ENCODE peak calls at places on chromosomes 2 and 18, in five cellular contexts. R, T, S, L and B are unnamed samples.

GRCh38 chr2:221410487-221410886 is 161.6 kb downstream of the EPHA4 start:
- DNase-seq in R (no peak), T (no peak), S (no peak), L (no peak), B (no peak)

GRCh38 chr2:22855761-22856184 is 529.2 kb upstream of the KLHL29 start:
- DNase-seq in R (no peak), T (no peak), S (no peak), L (no peak), B (no peak)

GRCh38 chr2:75450068-75450467 is 110.7 kb downstream of the EVA1A start:
- DNase-seq in R (no peak), T (no peak), S (no peak), L (no peak), B (no peak)

GRCh38 chr18:74284501-74285004 is 7.2 kb downstream of the CYB5A start:
- DNase-seq in R (no peak), T (no peak), S (no peak), L (no peak), B (no peak)

GRCh38 chr2:136216073-136216472 is 98.1 kb upstream of the CXCR4 start:
- DNase-seq in R (no peak), T (no peak), S (no peak), L (no peak), B (no peak)

GRCh38 chr2:127407661-127408003 is 10.6 kb upstream of the PROC start:
- DNase-seq in R (no peak), T (peak), S (no peak), L (no peak), B (no peak)

GRCh38 chr2:17719562-17720371 is 33.8 kb downstream of the SMC6 start:
- DNase-seq in R (no peak), T (peak), S (no peak), L (no peak), B (no peak)

GRCh38 chr2:64613276-64613675 is 40.4 kb downstream of the SERTAD2 start:
- DNase-seq in R (no peak), T (no peak), S (no peak), L (no peak), B (peak)

GRCh38 chr2:54581326-54582039 is 125.4 kb downstream of the SPTBN1 start:
- DNase-seq in R (no peak), T (peak), S (no peak), L (no peak), B (no peak)

GRCh38 chr18:63788447-63789096 is 13.4 kb downstream of the SERPINB7 start:
- DNase-seq in R (no peak), T (no peak), S (no peak), L (no peak), B (no peak)

GRCh38 chr2:109212836-109213563 is 84.0 kb downstream of the SH3RF3 start:
- DNase-seq in R (no peak), T (no peak), S (no peak), L (no peak), B (no peak)

GRCh38 chr18:39627936-39628335 is 2062.3 kb upstream of the CELF4 start:
- DNase-seq in R (no peak), T (no peak), S (no peak), L (no peak), B (no peak)

GRCh38 chr2:136207030-136207623 is 89.2 kb upstream of the CXCR4 start:
- DNase-seq in R (peak), T (peak), S (no peak), L (no peak), B (no peak)

GRCh38 chr2:11865378-11865777 is 118.9 kb downstream of the LPIN1 start:
- DNase-seq in R (no peak), T (no peak), S (no peak), L (no peak), B (peak)

GRCh38 chr2:127649100-127649611 is 3.2 kb downstream of the GPR17 start:
- DNase-seq in R (peak), T (no peak), S (no peak), L (no peak), B (no peak)

GRCh38 chr2:26770986-26771586 is 7.0 kb downstream of the SLC35F6 start:
- DNase-seq in R (peak), T (peak), S (peak), L (peak), B (no peak)

GRCh38 chr2:95303191-95303914 is 6.2 kb downstream of the KCNIP3 start:
- DNase-seq in R (no peak), T (no peak), S (no peak), L (no peak), B (no peak)

GRCh38 chr18:23814977-23815614 is 125.8 kb downstream of the LAMA3 start:
- DNase-seq in R (peak), T (no peak), S (no peak), L (peak), B (no peak)

GRCh38 chr2:43018179-43019024 is 208.0 kb downstream of the ZFP36L2 start:
- DNase-seq in R (peak), T (no peak), S (peak), L (peak), B (peak)

DNA sequence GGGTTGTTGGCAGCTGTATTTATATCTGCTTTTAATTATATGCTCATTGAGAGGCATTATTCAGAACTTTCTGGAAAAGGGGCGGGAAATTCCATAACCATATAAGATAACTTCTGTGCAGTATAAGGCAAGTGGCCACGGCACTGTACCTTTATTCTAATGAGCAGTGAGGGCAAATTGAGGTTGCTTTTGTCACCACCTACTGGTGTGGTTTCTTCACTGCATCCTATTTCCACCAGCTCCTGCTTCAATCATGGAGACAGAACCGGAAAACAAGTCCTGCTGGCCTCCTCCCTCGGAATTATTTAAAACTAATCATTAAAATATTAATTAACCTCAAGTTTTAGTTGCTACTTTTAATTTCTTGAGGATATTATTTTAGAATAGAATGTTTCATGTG is 759.4 kb downstream of the CBLN2 start:
- DNase-seq in R (no peak), T (peak), S (no peak), L (no peak), B (no peak)
- TF ChIP-seq CTCF in R (no peak), T (peak), S (no peak), L (peak), B (no peak)

GRCh38 chr2:9753665-9754531 is 89.4 kb upstream of the TAF1B start:
- DNase-seq in R (no peak), T (no peak), S (peak), L (no peak), B (no peak)

GRCh38 chr2:9754532-9754887 is 88.8 kb upstream of the TAF1B start:
- DNase-seq in R (peak), T (no peak), S (no peak), L (no peak), B (no peak)

GRCh38 chr2:9751831-9752230 is 91.4 kb upstream of the TAF1B start:
- DNase-seq in R (no peak), T (no peak), S (no peak), L (no peak), B (no peak)

GRCh38 chr2:9752441-9753275 is 90.6 kb upstream of the TAF1B start:
- DNase-seq in R (no peak), T (no peak), S (no peak), L (no peak), B (no peak)

GRCh38 chr2:9753276-9753600 is 90.0 kb upstream of the TAF1B start:
- DNase-seq in R (peak), T (peak), S (no peak), L (peak), B (no peak)
- H3K4me3 ChIP-seq in R (no peak), T (no peak), S (peak), L (no peak), B (peak)

DNA sequence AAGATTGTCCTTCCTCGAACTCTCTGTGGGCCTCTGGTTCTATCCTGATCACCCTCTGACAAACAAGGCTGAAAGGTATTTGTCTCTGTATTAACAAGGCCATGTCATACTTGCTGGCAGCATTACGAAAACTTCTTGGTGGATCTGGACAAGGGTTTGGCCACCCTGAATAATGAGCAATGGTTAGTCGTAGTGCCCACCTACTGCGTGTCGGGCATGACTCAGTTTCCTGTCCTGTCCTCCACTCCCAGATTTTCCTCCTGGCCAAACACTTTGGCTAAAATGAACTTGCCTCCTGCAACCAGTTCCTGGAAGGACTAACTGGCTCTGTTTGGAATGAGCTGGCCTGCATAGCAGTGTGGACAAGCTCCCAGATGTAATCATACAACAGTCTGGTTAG is 198.5 kb upstream of the SMIM21 start:
- DNase-seq in R (no peak), T (no peak), S (no peak), L (no peak), B (no peak)
- H3K27ac ChIP-seq in R (no peak), T (no peak), S (no peak), L (no peak), B (no peak)

GRCh38 chr2:206433686-206434085 is 9.6 kb upstream of the ADAM23 start:
- DNase-seq in R (no peak), T (no peak), S (no peak), L (no peak), B (no peak)

GRCh38 chr2:206442516-206442853 is 847 bp upstream of the ADAM23 start:
- DNase-seq in R (no peak), T (no peak), S (no peak), L (no peak), B (no peak)

GRCh38 chr2:206435738-206436137 is 7.6 kb upstream of the ADAM23 start:
- DNase-seq in R (no peak), T (no peak), S (no peak), L (peak), B (no peak)

GRCh38 chr2:206442854-206443734 is at the start of gene ADAM23:
- DNase-seq in R (peak), T (peak), S (no peak), L (peak), B (no peak)

GRCh38 chr2:206438196-206438727 is 5.1 kb upstream of the ADAM23 start:
- DNase-seq in R (no peak), T (no peak), S (no peak), L (no peak), B (no peak)
- TF ChIP-seq CTCF in R (no peak), T (no peak), S (no peak), L (no peak), B (no peak)

DNA sequence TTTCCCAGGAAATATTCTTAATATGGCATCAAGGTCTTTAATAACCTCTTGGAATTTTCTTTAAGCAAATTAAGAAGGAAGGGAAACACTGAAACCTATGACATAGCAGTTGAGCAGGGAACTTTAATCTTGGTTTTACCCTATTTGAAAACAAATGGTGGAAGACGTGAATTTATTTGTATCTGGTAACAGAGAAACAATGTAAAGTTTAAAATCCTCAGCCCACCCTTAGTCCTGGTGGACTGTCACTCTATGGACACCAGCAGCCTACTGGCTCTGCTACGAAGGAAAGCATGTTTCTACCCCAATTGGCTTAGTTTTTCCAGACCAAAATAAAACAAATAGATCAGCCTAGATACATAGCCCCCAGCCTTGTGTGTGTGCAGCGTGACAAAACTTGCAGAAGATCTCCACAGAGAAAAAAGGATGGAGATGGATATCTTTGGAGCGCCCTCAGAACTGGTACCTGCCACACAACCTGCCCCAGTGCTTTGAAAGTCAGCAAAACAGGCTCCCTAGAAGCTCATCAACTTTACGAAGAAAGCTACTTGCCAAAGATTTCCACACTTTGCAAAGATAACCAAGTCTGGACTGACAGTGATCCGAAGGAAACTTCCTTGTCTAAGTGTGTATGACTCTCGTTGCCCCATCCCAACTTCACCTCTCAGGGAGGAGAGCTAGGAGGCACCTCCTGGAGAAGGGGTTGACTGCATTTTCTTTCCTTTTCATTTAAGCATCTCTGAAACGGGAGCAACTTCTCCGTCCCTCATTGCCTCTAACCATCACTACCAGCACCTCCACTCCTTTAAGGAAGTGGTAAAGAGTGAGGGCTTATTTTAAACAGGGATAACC is 7.3 kb downstream of the ZEB2 start:
- DNase-seq in R (no peak), T (no peak), S (no peak), L (no peak), B (no peak)
- H3K4me3 ChIP-seq in R (peak), T (no peak), S (peak), L (no peak), B (peak)

GRCh38 chr18:56615738-56616520 is 22.5 kb downstream of the TXNL1 start:
- DNase-seq in R (no peak), T (no peak), S (no peak), L (no peak), B (no peak)
- H3K27ac ChIP-seq in R (no peak), T (no peak), S (no peak), L (no peak), B (no peak)

DNA sequence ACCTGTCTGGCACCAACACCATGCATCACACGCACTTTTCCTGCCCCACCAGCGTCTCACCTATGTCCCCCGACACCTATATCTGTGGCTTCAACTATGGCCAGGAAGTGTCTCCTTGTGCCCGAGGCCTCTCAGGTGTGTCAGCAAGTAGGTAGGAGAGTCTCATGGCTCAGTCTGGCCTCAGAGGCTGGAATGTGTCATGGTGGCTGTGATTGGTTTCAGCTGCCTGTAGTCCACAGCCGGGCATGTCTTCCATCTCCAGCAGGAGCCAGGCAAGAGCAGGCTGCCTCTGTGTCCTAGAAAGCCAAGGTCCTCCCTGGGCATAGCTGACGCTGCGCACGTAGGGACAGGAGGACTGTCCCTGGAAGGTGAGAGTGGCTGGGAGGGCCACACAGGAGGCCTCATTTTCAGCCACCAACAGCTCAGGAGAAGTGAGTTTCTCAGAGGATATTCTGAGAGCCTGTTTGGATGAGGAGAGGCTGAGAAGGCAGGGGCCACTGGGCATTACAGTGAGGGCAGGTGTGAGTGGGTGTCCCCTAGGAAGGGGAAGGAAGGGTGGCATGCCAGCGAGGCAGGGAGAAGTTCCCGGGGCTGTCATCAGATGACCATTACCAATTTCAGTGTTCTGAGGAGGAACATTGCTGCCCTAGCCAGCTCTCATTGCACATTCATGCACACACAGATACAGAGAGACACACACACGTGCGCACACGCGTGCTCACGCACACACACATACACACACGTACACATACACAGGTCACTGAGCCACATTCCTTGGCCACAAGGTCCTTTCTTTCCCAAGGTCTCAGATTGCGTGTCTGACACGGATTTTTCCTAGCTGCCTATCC is 47.1 kb downstream of the SDC1 start:
- DNase-seq in R (no peak), T (no peak), S (no peak), L (peak), B (no peak)
- TF ChIP-seq CTCF in R (no peak), T (no peak), S (no peak), L (peak), B (no peak)

GRCh38 chr2:96807127-96807471 is 9.0 kb upstream of the CNNM3 start:
- DNase-seq in R (no peak), T (no peak), S (no peak), L (no peak), B (no peak)
- H3K4me3 ChIP-seq in R (no peak), T (peak), S (no peak), L (no peak), B (no peak)

DNA sequence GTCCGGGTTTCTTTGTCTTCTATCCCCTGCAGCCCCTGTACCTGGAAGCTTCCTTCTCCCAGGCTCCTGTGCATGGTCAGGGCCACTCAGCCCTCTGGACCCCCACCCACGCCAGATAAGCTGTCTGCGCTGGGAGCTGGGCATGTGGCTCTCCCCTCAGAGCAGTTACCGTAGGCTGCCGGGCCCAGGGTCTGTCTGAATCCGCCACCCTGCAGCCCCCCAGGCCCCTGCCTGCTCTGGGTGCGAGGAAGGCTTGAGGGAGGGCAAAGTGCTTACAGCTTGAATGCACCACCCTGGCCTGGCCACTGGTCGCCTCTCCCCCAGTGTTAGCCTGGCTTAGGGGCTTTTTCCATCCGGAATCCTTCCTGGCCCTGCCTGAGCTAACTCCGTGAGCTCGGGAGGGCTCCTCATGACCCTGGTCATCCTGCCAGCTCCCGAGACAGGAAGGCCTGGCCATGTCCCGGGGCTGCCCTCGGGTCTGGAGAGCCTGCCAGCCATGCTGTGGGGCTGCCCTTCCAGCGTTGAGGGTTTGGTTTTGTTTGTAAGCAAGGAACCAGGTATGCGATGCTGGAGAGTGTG is 50.7 kb downstream of the ODC1 start:
- DNase-seq in R (no peak), T (no peak), S (no peak), L (no peak), B (no peak)
- H3K27ac ChIP-seq in R (no peak), T (no peak), S (peak), L (no peak), B (peak)